ENCODE peak calls at places on chromosomes 4 and X, in four cellular contexts. U is IMR-90, G is breast epithelium, C is esophagus squamous epithelium. P is an unnamed sample.
A peak's percentile ranks its signal among the peaks of the same experiment; 100 is the strongest.

GRCh38 chr4:110289601-110290100 is 91.2 kb upstream of the ELOVL6 start:
- DNase-seq in C (no peak), U (no peak), G (no peak), P (no peak)

GRCh38 chrX:22634081-22634480 is 361.4 kb downstream of the CBLL2 start:
- DNase-seq in U (peak; percentile 79), C (no peak), G (no peak), P (no peak)

GRCh38 chr4:76384052-76384451 is 36.9 kb downstream of the CCDC158 start:
- DNase-seq in G (no peak), C (no peak), U (no peak), P (no peak)

GRCh38 chr4:40122941-40123340 is 66.3 kb downstream of the N4BP2 start:
- DNase-seq in U (no peak), G (no peak), C (no peak), P (no peak)

GRCh38 chrX:80812176-80812575 is 2.5 kb upstream of the BRWD3 start:
- DNase-seq in U (peak; percentile 19), C (no peak), G (no peak), P (no peak)

GRCh38 chr4:16820304-16820703 is 78.1 kb downstream of the LDB2 start:
- DNase-seq in U (no peak), C (no peak), G (no peak), P (no peak)

GRCh38 chr4:47499705-47500104 is 14.6 kb downstream of the ATP10D start:
- DNase-seq in C (no peak), U (peak; percentile 13), G (no peak), P (no peak)

GRCh38 chrX:10900585-10901289 is 210.4 kb upstream of the HCCS start:
- DNase-seq in G (no peak), U (peak; percentile 58), C (no peak), P (no peak)

GRCh38 chrX:122219735-122220134 is 964.3 kb upstream of the GRIA3 start:
- DNase-seq in C (no peak), U (no peak), G (no peak), P (no peak)

GRCh38 chr4:37661643-37662221 is 24.4 kb downstream of the RELL1 start:
- DNase-seq in C (no peak), G (no peak), U (peak; percentile 61), P (no peak)

GRCh38 chrX:98607739-98608138 is 1724.0 kb downstream of the RPA4 start:
- DNase-seq in U (no peak), C (no peak), G (no peak), P (no peak)

GRCh38 chr4:5808081-5808741 is 84.7 kb downstream of the CRMP1 start:
- DNase-seq in G (no peak), C (no peak), U (peak; percentile 46), P (no peak)

GRCh38 chr4:6472387-6473263 is at the start of gene PPP2R2C:
- DNase-seq in U (no peak), G (peak; percentile 37), C (no peak), P (peak; percentile 70)

GRCh38 chr4:40991908-40992307 is 222.4 kb downstream of the APBB2 start:
- DNase-seq in G (no peak), C (no peak), U (no peak), P (no peak)

GRCh38 chr4:99437686-99438577 is 2.8 kb upstream of the ADH7 start:
- DNase-seq in U (no peak), C (peak; percentile 2), G (no peak), P (no peak)

GRCh38 chr4:41157009-41157408 is 57.3 kb downstream of the APBB2 start:
- DNase-seq in U (no peak), C (no peak), G (no peak), P (no peak)

GRCh38 chrX:110180176-110180927 is 137.5 kb downstream of the AMMECR1 start:
- DNase-seq in U (peak; percentile 84), C (no peak), G (no peak), P (no peak)

GRCh38 chrX:148020329-148020728 is 39.2 kb downstream of the FMR1NB start:
- DNase-seq in C (no peak), U (no peak), G (no peak), P (no peak)

GRCh38 chr4:72076562-72076961 is 44.8 kb downstream of the NPFFR2 start:
- DNase-seq in U (no peak), G (no peak), C (no peak), P (no peak)

GRCh38 chrX:72105436-72105835 is 26.3 kb downstream of the RTL5 start:
- DNase-seq in U (no peak), G (no peak), C (no peak), P (no peak)

GRCh38 chr4:86557526-86557925 is 36.6 kb upstream of the PTPN13 start:
- DNase-seq in U (peak; percentile 5), G (no peak), C (no peak), P (no peak)

GRCh38 chrX:109967151-109967550 is 35.8 kb upstream of the TMEM164 start:
- DNase-seq in U (peak; percentile 15), G (no peak), C (no peak), P (no peak)

GRCh38 chrX:108399427-108400165 is 38.6 kb downstream of the COL4A6 start:
- DNase-seq in U (peak; percentile 10), C (no peak), G (no peak), P (no peak)

GRCh38 chr4:138239496-138239895 is 2.7 kb downstream of the SLC7A11 start:
- DNase-seq in U (no peak), C (no peak), G (no peak), P (no peak)

GRCh38 chr4:138243369-138243768 is 1.2 kb upstream of the SLC7A11 start:
- DNase-seq in C (no peak), U (no peak), G (no peak), P (no peak)

GRCh38 chr4:138242830-138243149 is 641 bp upstream of the SLC7A11 start:
- DNase-seq in U (no peak), G (no peak), C (no peak), P (no peak)

GRCh38 chr4:138241281-138242075 is 671 bp downstream of the SLC7A11 start:
- DNase-seq in U (peak; percentile 38), C (no peak), G (no peak), P (no peak)

DNA sequence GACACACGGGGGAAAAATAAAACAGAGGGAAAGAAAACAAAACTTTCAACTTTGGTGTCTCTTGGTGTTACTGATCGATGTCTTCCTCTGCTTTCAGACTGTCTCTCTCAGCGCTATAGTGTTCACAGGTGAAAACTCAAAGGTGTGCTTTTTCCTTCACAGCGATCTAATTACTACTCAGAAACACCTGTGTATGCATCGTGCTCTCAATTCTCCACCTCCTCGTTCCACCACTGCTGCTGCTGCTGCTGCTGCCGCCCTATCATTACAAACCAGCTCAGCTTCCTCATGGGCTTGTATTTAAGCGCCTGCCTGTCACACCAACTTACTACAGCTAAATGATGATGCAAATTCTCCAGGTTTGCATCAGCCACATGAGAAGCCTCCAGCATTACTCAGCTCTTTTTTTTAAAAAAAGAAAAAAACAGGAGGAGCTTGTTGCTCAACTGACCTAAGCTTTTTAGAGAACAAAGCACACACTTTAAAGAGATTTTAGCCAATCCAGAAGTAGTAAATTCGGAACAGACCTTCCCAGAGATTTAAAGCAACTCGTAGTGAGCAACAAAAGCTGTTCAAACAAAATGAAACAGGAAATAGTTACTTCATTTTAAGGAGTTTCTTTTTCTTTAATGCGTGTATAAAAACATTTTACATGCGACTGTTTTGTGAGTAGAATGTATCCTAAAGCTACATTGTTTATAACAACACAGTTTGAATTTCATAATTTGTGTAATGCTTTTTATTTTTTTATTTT is at the start of gene SLC7A11:
- DNase-seq in C (peak; percentile 8), G (no peak), U (peak; percentile 100), P (no peak)
- TF ChIP-seq POLR2A in C (peak; percentile 86), G (no peak), U (peak; percentile 95), P (no peak)

DNA sequence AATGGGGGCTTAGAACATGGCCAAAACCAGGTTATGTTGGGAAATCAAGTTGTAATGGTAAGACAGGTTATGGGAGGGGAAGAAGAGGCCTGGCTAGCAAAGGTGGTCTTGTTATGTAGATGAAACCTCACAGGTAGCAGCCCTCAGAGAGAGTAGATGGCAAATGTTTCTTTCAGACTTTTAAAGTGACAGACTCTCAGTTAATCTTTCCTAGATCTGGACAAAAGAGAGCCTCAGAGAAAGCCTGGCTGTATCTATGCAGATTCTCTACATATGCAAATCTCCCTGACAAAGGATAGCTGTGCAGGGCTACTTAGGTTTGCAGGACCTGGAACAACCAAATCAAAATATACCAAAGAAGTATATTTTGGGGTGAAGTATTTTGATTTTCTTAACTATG is 284.1 kb upstream of the AMOT start:
- DNase-seq in C (no peak), U (no peak), G (no peak), P (no peak)
- H3K27ac ChIP-seq in C (no peak overlapping the region), U (no peak overlapping the region), G (no peak overlapping the region), P (no peak overlapping the region)

GRCh38 chr4:119228406-119228805 is 15.9 kb downstream of the USP53 start:
- DNase-seq in U (no peak), G (no peak), C (no peak), P (no peak)

GRCh38 chr4:119233750-119234149 is 21.2 kb downstream of the USP53 start:
- DNase-seq in C (no peak), G (no peak), U (no peak), P (no peak)

GRCh38 chr4:119230288-119230687 is 17.8 kb downstream of the USP53 start:
- DNase-seq in G (no peak), U (no peak), C (no peak), P (no peak)

GRCh38 chr4:119232286-119232685 is 19.8 kb downstream of the USP53 start:
- DNase-seq in G (no peak), U (no peak), C (no peak), P (no peak)

DNA sequence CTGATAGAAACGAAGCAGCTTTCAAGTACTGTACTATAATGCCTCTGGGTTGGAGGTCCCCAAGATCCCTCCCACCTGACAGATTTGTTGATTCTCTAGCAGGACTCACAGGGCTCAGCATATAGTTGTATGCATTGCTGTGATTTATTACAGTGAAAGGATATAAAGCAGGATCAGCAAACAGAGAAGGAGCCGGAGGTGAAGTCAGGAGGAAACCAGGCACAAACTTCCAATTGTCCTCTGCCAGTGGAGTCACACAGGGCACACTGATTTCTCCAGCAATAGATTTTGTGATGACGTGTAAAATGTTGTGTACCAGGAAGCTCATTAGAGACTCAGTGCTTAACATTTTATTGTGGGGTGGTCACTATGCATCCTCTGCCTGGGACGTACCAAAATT is 19.0 kb downstream of the USP53 start:
- DNase-seq in U (no peak), C (no peak), G (no peak), P (no peak)
- TF ChIP-seq POLR2A in U (no peak), C (no peak), G (no peak), P (no peak)

GRCh38 chrX:106178826-106179225 is 10.7 kb downstream of the PWWP3B start:
- DNase-seq in U (no peak), G (no peak), C (no peak), P (no peak)

GRCh38 chrX:106177982-106178321 is 9.8 kb downstream of the PWWP3B start:
- DNase-seq in C (no peak), U (no peak), G (no peak), P (no peak)

DNA sequence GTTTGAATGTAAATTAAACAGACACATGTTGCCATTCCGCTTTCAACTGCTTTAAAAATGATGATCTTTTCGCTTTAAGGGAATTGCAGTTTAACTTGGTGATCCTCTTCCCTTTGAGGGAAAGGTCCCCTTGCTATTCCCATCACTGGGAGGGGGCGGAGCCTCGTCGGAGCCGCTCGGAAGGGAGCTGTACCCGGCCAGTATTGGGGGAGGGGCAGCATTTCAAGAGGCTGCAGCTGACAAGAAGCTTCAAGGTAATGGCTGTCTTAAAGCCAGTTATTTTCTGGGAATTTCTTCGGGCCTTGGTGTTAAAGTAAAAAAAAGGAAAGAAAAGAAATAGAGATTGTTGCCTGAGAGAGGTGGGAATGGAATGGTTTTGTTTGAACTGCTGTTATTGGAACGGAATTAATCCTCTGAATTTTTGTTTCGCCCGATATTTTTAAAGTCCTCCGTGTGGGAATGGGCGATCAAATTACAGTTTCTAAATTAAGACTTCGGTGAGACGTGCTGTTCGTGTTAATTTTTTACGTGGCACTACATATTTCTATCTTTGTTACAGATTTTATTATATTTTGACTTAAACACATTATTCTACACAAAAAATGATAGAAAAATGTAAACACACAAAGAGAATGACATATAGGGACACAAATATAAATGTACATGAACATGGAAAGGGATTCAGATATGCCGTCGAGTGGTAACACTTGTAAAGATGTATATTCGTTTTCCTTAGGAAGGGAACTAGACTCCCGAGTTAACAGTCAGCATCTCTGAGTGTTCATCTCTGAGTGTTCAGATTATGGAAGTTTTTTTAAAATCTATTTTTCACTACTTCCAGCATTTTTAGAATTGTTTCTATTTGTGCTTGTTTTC is 9.2 kb downstream of the PWWP3B start:
- DNase-seq in G (no peak), U (no peak), C (no peak), P (no peak)
- H3K27ac ChIP-seq in G (no peak overlapping the region), U (no peak overlapping the region), C (no peak overlapping the region), P (no peak overlapping the region)